ENCODE peak calls at places on chromosomes 1 and 21, in nine cellular contexts. I is RKO; Z is non-pigmented ciliary epithelial cell; V is left lung; W is SJSA1; X is stimulated activated CD4-positive, alpha-beta T cell treated with anti-CD3 and anti-CD28 coated beads, Interleukin-1b, Interleukin-23, amount 100 ng/mL, for 4 hours; E is naive thymus-derived CD4-positive, alpha-beta T cell; C is CD8-positive, alpha-beta T cell; S is activated CD8-positive, alpha-beta T cell treated with anti-CD3 and anti-CD28 coated beads, Interleukin-2, amount 10 ng/mL, durations not matched to agents 7 days and 5 days. R is an unnamed sample.
A peak's percentile ranks its signal among the peaks of the same experiment; 100 is the strongest.

GRCh38 chr21:42406201-42406601 is 2.5 kb downstream of the UBASH3A start:
- DNase-seq in S (peak; percentile 80), I (no peak), X (no peak), E (peak; percentile 65), C (peak; percentile 68), Z (no peak), W (no peak), V (no peak), R (no peak)

GRCh38 chr1:53176452-53177344 is 19.9 kb upstream of the CPT2 start:
- DNase-seq in I (no peak), E (no peak), S (no peak), W (peak; percentile 37), V (peak; percentile 64), C (no peak), X (no peak), Z (no peak), R (no peak)

GRCh38 chr1:69290266-69290665 is 277.5 kb upstream of the LRRC7 start:
- DNase-seq in V (no peak), X (no peak), W (no peak), I (no peak), Z (peak; percentile 2), C (no peak), E (no peak), S (no peak), R (no peak)

GRCh38 chr1:34361121-34361520 is 184.4 kb downstream of the C1orf94 start:
- DNase-seq in I (no peak), S (no peak), E (no peak), C (no peak), W (no peak), X (no peak), V (no peak), Z (no peak), R (no peak)

GRCh38 chr1:81682490-81682889 is 118.2 kb upstream of the ADGRL2 start:
- DNase-seq in W (peak; percentile 75), S (no peak), V (no peak), E (no peak), Z (peak; percentile 77), C (no peak), X (no peak), I (no peak), R (no peak)

GRCh38 chr21:43352568-43353281 is 74.2 kb downstream of the SIK1 start:
- DNase-seq in V (no peak), C (no peak), W (no peak), X (no peak), I (peak; percentile 42), S (no peak), Z (no peak), E (peak; percentile 38), R (peak; percentile 45)

GRCh38 chr21:33373451-33373850 is 29.8 kb upstream of the IFNGR2 start:
- DNase-seq in C (no peak), I (no peak), X (no peak), W (no peak), S (no peak), Z (no peak), E (no peak), V (no peak), R (no peak)

GRCh38 chr1:231134624-231135023 is 27.2 kb upstream of the TRIM67 start:
- DNase-seq in X (no peak), W (peak; percentile 64), S (no peak), Z (no peak), I (no peak), E (no peak), V (no peak), C (no peak), R (no peak)

GRCh38 chr1:156691665-156692408 is 13.5 kb downstream of the CRABP2 start:
- DNase-seq in C (no peak), I (peak; percentile 59), X (no peak), S (no peak), W (no peak), E (no peak), Z (no peak), V (peak; percentile 54), R (peak; percentile 62)

GRCh38 chr1:17802164-17802563 is 47.0 kb downstream of the ACTL8 start:
- DNase-seq in W (no peak), C (no peak), Z (no peak), V (no peak), I (no peak), E (no peak), X (no peak), S (no peak), R (no peak)

GRCh38 chr1:65881070-65881594 is 88.4 kb downstream of the PDE4B start:
- DNase-seq in E (no peak), W (no peak), Z (no peak), X (no peak), I (no peak), S (no peak), V (no peak), C (no peak), R (no peak)

GRCh38 chr1:8846263-8846662 is 28.8 kb upstream of the RERE start:
- DNase-seq in X (no peak), C (no peak), I (no peak), E (no peak), W (no peak), S (no peak), V (no peak), Z (no peak), R (no peak)

GRCh38 chr1:6690186-6690585 is 11.4 kb downstream of the DNAJC11 start:
- DNase-seq in C (no peak), S (no peak), W (no peak), E (no peak), V (no peak), X (no peak), Z (no peak), I (no peak), R (no peak)

GRCh38 chr1:246497331-246497915 is 9.7 kb downstream of the SMYD3 start:
- DNase-seq in W (peak; percentile 65), C (no peak), I (peak; percentile 84), S (peak; percentile 47), V (no peak), X (peak; percentile 22), Z (no peak), E (peak; percentile 53), R (peak; percentile 78)

GRCh38 chr1:66177483-66177882 is 356.5 kb upstream of the SGIP1 start:
- DNase-seq in E (no peak), I (no peak), S (no peak), C (no peak), X (no peak), Z (no peak), W (no peak), V (no peak), R (no peak)

GRCh38 chr1:51532853-51533252 is 13.8 kb upstream of the EPS15 start:
- DNase-seq in I (no peak), W (no peak), V (no peak), E (no peak), X (no peak), Z (no peak), S (no peak), C (no peak), R (no peak)

GRCh38 chr1:236417325-236417724 is 23.2 kb downstream of the EDARADD start:
- DNase-seq in C (no peak), X (no peak), W (no peak), V (no peak), E (no peak), I (no peak), Z (no peak), S (no peak), R (no peak)

GRCh38 chr1:153030895-153031294 is at the start of gene SPRR1B:
- DNase-seq in V (no peak), W (no peak), E (no peak), Z (no peak), X (no peak), S (no peak), C (no peak), I (no peak), R (no peak)

GRCh38 chr1:193349046-193349535 is 162.7 kb upstream of the B3GALT2 start:
- DNase-seq in W (no peak), I (no peak), X (no peak), V (no peak), C (no peak), E (no peak), S (no peak), Z (no peak), R (no peak)

GRCh38 chr1:168348146-168348709 is 67.6 kb downstream of the TBX19 start:
- DNase-seq in X (no peak), Z (no peak), I (peak; percentile 62), V (no peak), C (no peak), W (peak; percentile 28), E (peak; percentile 47), S (peak; percentile 46), R (peak; percentile 52)

GRCh38 chr1:157497284-157497683 is 55.0 kb downstream of the FCRL5 start:
- DNase-seq in V (no peak), S (no peak), X (no peak), W (no peak), E (no peak), Z (no peak), I (no peak), C (no peak), R (no peak)